ENCODE peak calls at places on chromosomes 1 and 21, in six cellular contexts. D, C, L, T, X and J are unnamed samples.

GRCh38 chr1:172581779-172582178 is 48.8 kb downstream of the SUCO start:
- DNase-seq in X (no peak), T (no peak), D (no peak), C (no peak), L (no peak), J (no peak)

GRCh38 chr1:2242814-2243725 is 15.0 kb downstream of the SKI start:
- DNase-seq in X (no peak), T (no peak), C (peak; percentile 75), L (no peak), D (no peak), J (no peak)

GRCh38 chr1:116989851-116990250 is 11.7 kb upstream of the CD101 start:
- DNase-seq in X (no peak), C (no peak), D (no peak), T (no peak), L (no peak), J (no peak)

GRCh38 chr1:177865807-177866206 is 104.1 kb downstream of the SEC16B start:
- DNase-seq in X (no peak), D (no peak), T (no peak), L (no peak), C (no peak), J (no peak)

GRCh38 chr1:56073614-56074356 is 505.6 kb downstream of the PLPP3 start:
- DNase-seq in X (peak; percentile 57), T (peak; percentile 82), C (peak; percentile 90), L (no peak), D (no peak), J (no peak)

GRCh38 chr21:34969431-34970036 is 79.6 kb downstream of the RUNX1 start:
- DNase-seq in L (no peak), C (no peak), D (no peak), T (no peak), X (no peak), J (no peak)

GRCh38 chr1:34163792-34164509 is 1.1 kb downstream of the CSMD2 start:
- DNase-seq in C (no peak), T (no peak), D (no peak), L (no peak), X (no peak), J (no peak)

GRCh38 chr1:152182942-152183341 is 23.9 kb upstream of the RPTN start:
- DNase-seq in X (no peak), L (peak; percentile 39), D (peak; percentile 91), C (no peak), T (no peak), J (peak; percentile 92)

GRCh38 chr21:42569732-42570301 is 56.2 kb downstream of the SLC37A1 start:
- DNase-seq in L (no peak), C (peak; percentile 46), X (no peak), T (peak; percentile 19), D (no peak), J (no peak)

GRCh38 chr1:76257823-76258222 is 183.3 kb downstream of the ST6GALNAC3 start:
- DNase-seq in D (no peak), C (no peak), X (no peak), T (no peak), L (no peak), J (no peak)

GRCh38 chr1:172449585-172450523 is 6.0 kb upstream of the PIGC start:
- DNase-seq in D (peak; percentile 27), T (peak; percentile 67), X (peak; percentile 55), C (peak; percentile 66), L (peak; percentile 52), J (no peak)

GRCh38 chr1:229092377-229093257 is 178.3 kb upstream of the RAB4A start:
- DNase-seq in T (no peak), D (no peak), L (no peak), C (no peak), X (no peak), J (no peak)

GRCh38 chr21:46424062-46424591 is 34.6 kb upstream of the DIP2A start:
- DNase-seq in D (no peak), L (no peak), X (no peak), T (no peak), C (no peak), J (no peak)

GRCh38 chr1:151568626-151569088 is 28.5 kb downstream of the TUFT1 start:
- DNase-seq in X (peak; percentile 30), C (no peak), L (no peak), T (no peak), D (peak; percentile 82), J (peak; percentile 95)

GRCh38 chr1:155208406-155208655 is 164 bp upstream of the MTX1 start:
- DNase-seq in X (no peak), T (no peak), L (no peak), C (no peak), D (no peak), J (no peak)

GRCh38 chr1:25146382-25146855 is 85.9 kb downstream of the SYF2 start:
- DNase-seq in X (no peak), L (no peak), D (no peak), C (no peak), T (no peak), J (no peak)

GRCh38 chr1:76465030-76465429 is 390.5 kb downstream of the ST6GALNAC3 start:
- DNase-seq in T (no peak), X (no peak), C (no peak), D (peak; percentile 2), L (no peak), J (no peak)

GRCh38 chr1:20166047-20166446 is 19.8 kb upstream of the UBXN10 start:
- DNase-seq in X (no peak), C (no peak), L (no peak), T (peak; percentile 61), D (peak; percentile 77), J (no peak)

GRCh38 chr1:164605254-164606091 is 46.5 kb downstream of the PBX1 start:
- DNase-seq in T (no peak), C (no peak), L (no peak), X (no peak), D (no peak), J (no peak)

GRCh38 chr1:162197041-162197511 is 127.6 kb downstream of the NOS1AP start:
- DNase-seq in T (no peak), L (no peak), C (no peak), X (no peak), D (no peak), J (no peak)

GRCh38 chr1:213162338-213162737 is 111.3 kb downstream of the RPS6KC1 start:
- DNase-seq in L (no peak), D (no peak), C (peak; percentile 72), X (no peak), T (no peak), J (no peak)

GRCh38 chr21:44057960-44058651 is 46.0 kb downstream of the TRAPPC10 start:
- DNase-seq in C (no peak), T (no peak), D (no peak), L (no peak), X (no peak), J (no peak)

GRCh38 chr1:10507111-10507879 is 32.5 kb downstream of the PEX14 start:
- DNase-seq in T (peak; percentile 48), X (peak; percentile 58), C (peak; percentile 85), L (peak; percentile 45), D (peak; percentile 72), J (peak; percentile 63)

GRCh38 chr1:3975903-3976630 is 76.0 kb upstream of the C1orf174 start:
- DNase-seq in L (no peak), D (no peak), T (no peak), C (no peak), X (no peak), J (no peak)

GRCh38 chr21:31992391-31992790 is 119.6 kb downstream of the HUNK start:
- DNase-seq in T (no peak), L (no peak), X (no peak), D (no peak), C (no peak), J (no peak)

GRCh38 chr1:916173-917075 is 7.3 kb upstream of the SAMD11 start:
- DNase-seq in T (no peak), L (no peak), X (no peak), C (no peak), D (no peak), J (no peak)

GRCh38 chr21:20538039-20538658 is 460.1 kb upstream of the NCAM2 start:
- DNase-seq in D (no peak), L (no peak), X (no peak), C (no peak), T (no peak), J (no peak)

GRCh38 chr1:210325026-210325670 is 3.6 kb upstream of the HHAT start:
- DNase-seq in C (no peak), D (no peak), X (no peak), L (no peak), T (no peak), J (no peak)

DNA sequence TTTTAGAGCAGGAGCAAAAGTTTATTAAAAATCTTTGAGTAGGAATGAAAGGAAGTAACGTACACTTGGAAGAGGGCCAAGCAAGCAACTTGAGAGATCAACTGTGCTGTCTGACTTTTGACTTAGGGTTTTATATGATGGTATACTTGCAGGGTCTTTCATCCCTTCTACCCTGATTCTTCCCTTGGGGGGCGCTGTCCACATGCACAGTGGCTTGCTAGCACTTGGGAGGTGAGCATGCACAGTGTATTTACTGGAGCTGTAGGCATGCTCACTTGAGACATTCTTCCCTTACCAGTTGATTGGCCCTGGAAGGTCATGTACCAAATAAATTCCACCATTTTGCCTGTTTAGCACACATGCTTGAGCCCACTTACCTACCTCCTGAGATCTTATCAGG is 1001.3 kb upstream of the ADGRL2 start:
- DNase-seq in D (no peak), L (no peak), X (no peak), C (no peak), T (no peak), J (no peak)
- H3K4me1 ChIP-seq in D (no peaks in the 10 kb centered on the region), L (no peaks in the 10 kb centered on the region), X (no peaks in the 10 kb centered on the region), C (no peaks in the 10 kb centered on the region), T (no peaks in the 10 kb centered on the region), J (no peaks in the 10 kb centered on the region)

GRCh38 chr1:170765712-170766330 is 101.9 kb downstream of the PRRX1 start:
- DNase-seq in C (no peak), T (no peak), D (peak; percentile 8), L (no peak), X (no peak), J (peak; percentile 7)

GRCh38 chr1:170765279-170765678 is 101.3 kb downstream of the PRRX1 start:
- DNase-seq in L (no peak), X (no peak), D (no peak), T (no peak), C (no peak), J (no peak)

GRCh38 chr1:170770254-170770653 is 106.3 kb downstream of the PRRX1 start:
- DNase-seq in L (no peak), C (no peak), D (no peak), T (no peak), X (no peak), J (no peak)

GRCh38 chr1:170768929-170769328 is 105.0 kb downstream of the PRRX1 start:
- DNase-seq in T (no peak), C (no peak), X (no peak), D (no peak), L (no peak), J (no peak)
- H3K4me1 ChIP-seq in T (no peaks in the 10 kb centered on the region), C (no peaks in the 10 kb centered on the region), X (no peaks in the 10 kb centered on the region), D (no peaks in the 10 kb centered on the region), L (no peaks in the 10 kb centered on the region), J (no peaks in the 10 kb centered on the region)

DNA sequence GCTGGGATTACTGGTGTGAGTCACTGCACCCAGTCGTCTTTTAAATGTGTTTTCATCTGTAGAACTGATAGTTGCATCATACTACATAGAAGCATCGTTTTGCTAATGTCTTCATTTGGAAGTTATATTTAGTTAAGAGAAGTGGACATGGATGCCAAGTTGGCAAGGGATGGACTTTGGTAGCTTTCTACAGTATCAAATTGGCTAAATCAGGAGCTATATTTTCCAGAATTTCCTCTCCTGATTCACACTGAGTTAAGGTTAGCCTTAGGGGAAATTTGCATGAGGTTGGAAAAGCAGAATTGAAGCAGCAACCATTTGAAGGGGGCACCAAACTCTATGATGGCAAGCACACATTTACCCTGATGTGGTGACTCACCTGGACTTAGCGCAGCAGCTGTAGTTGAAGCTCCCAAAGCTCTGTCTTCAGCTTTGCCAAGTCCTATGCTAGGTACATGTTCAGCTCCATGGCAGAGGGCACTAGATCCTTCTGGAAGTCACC is 43.9 kb downstream of the DUSP10 start:
- DNase-seq in T (no peak), X (no peak), L (no peak), D (peak; percentile 41), C (no peak), J (no peak)
- H3K4me1 ChIP-seq in T (no peaks in the 10 kb centered on the region), X (no peaks in the 10 kb centered on the region), L (no peaks in the 10 kb centered on the region), D (peaks cover 23% of the 10 kb centered on the region), C (no peaks in the 10 kb centered on the region), J (peaks cover 4% of the 10 kb centered on the region)

GRCh38 chr1:180680558-180681144 is 48.8 kb downstream of the XPR1 start:
- DNase-seq in T (no peak), L (no peak), X (no peak), D (peak; percentile 74), C (no peak), J (peak; percentile 18)
- H3K4me1 ChIP-seq in T (no peaks in the 10 kb centered on the region), L (no peaks in the 10 kb centered on the region), X (no peaks in the 10 kb centered on the region), D (peaks cover 7% of the 10 kb centered on the region), C (no peaks in the 10 kb centered on the region), J (peaks cover 7% of the 10 kb centered on the region)